ENCODE peak calls at places on chromosome 13, in eight cellular contexts. One of them, this sample, is unnamed.
A peak's percentile ranks its signal among the peaks of the same experiment; 100 is the strongest.

GRCh38 chr13:89066868-89067466 is 1395.8 kb downstream of the SLITRK5 start:
- DNase-seq in SJSA1: no peak
- DNase-seq in neuronal stem cell: peak; percentile 40
- DNase-seq in stomach: no peak
- DNase-seq in suprapubic skin: no peak
- DNase-seq in left lung: no peak
- DNase-seq in naive thymus-derived CD4-positive, alpha-beta T cell: no peak
- DNase-seq in hepatocyte: peak; percentile 77
- DNase-seq in this sample: peak; percentile 4

GRCh38 chr13:52665325-52665724 is 12.7 kb downstream of the SUGT1 start:
- DNase-seq in SJSA1: no peak
- DNase-seq in neuronal stem cell: no peak
- DNase-seq in stomach: no peak
- DNase-seq in suprapubic skin: no peak
- DNase-seq in left lung: no peak
- DNase-seq in naive thymus-derived CD4-positive, alpha-beta T cell: no peak
- DNase-seq in hepatocyte: peak; percentile 23
- DNase-seq in this sample: no peak

GRCh38 chr13:80668452-80668851 is 327.5 kb upstream of the SPRY2 start:
- DNase-seq in SJSA1: no peak
- DNase-seq in neuronal stem cell: no peak
- DNase-seq in stomach: no peak
- DNase-seq in suprapubic skin: no peak
- DNase-seq in left lung: no peak
- DNase-seq in naive thymus-derived CD4-positive, alpha-beta T cell: no peak
- DNase-seq in hepatocyte: no peak
- DNase-seq in this sample: no peak

GRCh38 chr13:71055644-71056043 is 811.4 kb downstream of the DACH1 start:
- DNase-seq in SJSA1: no peak
- DNase-seq in neuronal stem cell: no peak
- DNase-seq in stomach: no peak
- DNase-seq in suprapubic skin: no peak
- DNase-seq in left lung: no peak
- DNase-seq in naive thymus-derived CD4-positive, alpha-beta T cell: no peak
- DNase-seq in hepatocyte: no peak
- DNase-seq in this sample: no peak

GRCh38 chr13:29858231-29858630 is 7.8 kb upstream of the UBL3 start:
- DNase-seq in SJSA1: no peak
- DNase-seq in neuronal stem cell: no peak
- DNase-seq in stomach: no peak
- DNase-seq in suprapubic skin: no peak
- DNase-seq in left lung: no peak
- DNase-seq in naive thymus-derived CD4-positive, alpha-beta T cell: no peak
- DNase-seq in hepatocyte: no peak
- DNase-seq in this sample: no peak

GRCh38 chr13:35723820-35724219 is 247.3 kb upstream of the MAB21L1 start:
- DNase-seq in SJSA1: no peak
- DNase-seq in neuronal stem cell: no peak
- DNase-seq in stomach: no peak
- DNase-seq in suprapubic skin: no peak
- DNase-seq in left lung: no peak
- DNase-seq in naive thymus-derived CD4-positive, alpha-beta T cell: no peak
- DNase-seq in hepatocyte: no peak
- DNase-seq in this sample: no peak

GRCh38 chr13:43307921-43308433 is 284.6 kb downstream of the DNAJC15 start:
- DNase-seq in SJSA1: peak; percentile 80
- DNase-seq in neuronal stem cell: no peak
- DNase-seq in stomach: peak; percentile 80
- DNase-seq in suprapubic skin: peak; percentile 87
- DNase-seq in left lung: peak; percentile 84
- DNase-seq in naive thymus-derived CD4-positive, alpha-beta T cell: no peak
- DNase-seq in hepatocyte: peak; percentile 92
- DNase-seq in this sample: no peak

GRCh38 chr13:112808377-112809140 is 118.7 kb downstream of the ATP11A start:
- DNase-seq in SJSA1: no peak
- DNase-seq in neuronal stem cell: no peak
- DNase-seq in stomach: no peak
- DNase-seq in suprapubic skin: no peak
- DNase-seq in left lung: no peak
- DNase-seq in naive thymus-derived CD4-positive, alpha-beta T cell: no peak
- DNase-seq in hepatocyte: no peak
- DNase-seq in this sample: no peak

GRCh38 chr13:54287062-54287764 is 1258.6 kb downstream of the OLFM4 start:
- DNase-seq in SJSA1: no peak
- DNase-seq in neuronal stem cell: no peak
- DNase-seq in stomach: no peak
- DNase-seq in suprapubic skin: no peak
- DNase-seq in left lung: no peak
- DNase-seq in naive thymus-derived CD4-positive, alpha-beta T cell: no peak
- DNase-seq in hepatocyte: no peak
- DNase-seq in this sample: no peak

GRCh38 chr13:68667863-68668262 is 1437.7 kb upstream of the PCDH9 start:
- DNase-seq in SJSA1: no peak
- DNase-seq in neuronal stem cell: no peak
- DNase-seq in stomach: no peak
- DNase-seq in suprapubic skin: no peak
- DNase-seq in left lung: no peak
- DNase-seq in naive thymus-derived CD4-positive, alpha-beta T cell: no peak
- DNase-seq in hepatocyte: no peak
- DNase-seq in this sample: no peak

GRCh38 chr13:76965759-76966421 is 17.6 kb downstream of the ACOD1 start:
- DNase-seq in SJSA1: no peak
- DNase-seq in neuronal stem cell: no peak
- DNase-seq in stomach: peak; percentile 33
- DNase-seq in suprapubic skin: no peak
- DNase-seq in left lung: no peak
- DNase-seq in naive thymus-derived CD4-positive, alpha-beta T cell: no peak
- DNase-seq in hepatocyte: peak; percentile 71
- DNase-seq in this sample: no peak

GRCh38 chr13:60329221-60329983 is 67.6 kb upstream of the TDRD3 start:
- DNase-seq in SJSA1: no peak
- DNase-seq in neuronal stem cell: peak; percentile 38
- DNase-seq in stomach: peak; percentile 34
- DNase-seq in suprapubic skin: no peak
- DNase-seq in left lung: no peak
- DNase-seq in naive thymus-derived CD4-positive, alpha-beta T cell: no peak
- DNase-seq in hepatocyte: peak; percentile 67
- DNase-seq in this sample: no peak

GRCh38 chr13:91024157-91024792 is 323.2 kb upstream of the MIR17HG start:
- DNase-seq in SJSA1: no peak
- DNase-seq in neuronal stem cell: no peak
- DNase-seq in stomach: no peak
- DNase-seq in suprapubic skin: no peak
- DNase-seq in left lung: no peak
- DNase-seq in naive thymus-derived CD4-positive, alpha-beta T cell: no peak
- DNase-seq in hepatocyte: no peak
- DNase-seq in this sample: no peak

GRCh38 chr13:95292622-95293021 is 8.6 kb downstream of the ABCC4 start:
- DNase-seq in SJSA1: no peak
- DNase-seq in neuronal stem cell: no peak
- DNase-seq in stomach: no peak
- DNase-seq in suprapubic skin: no peak
- DNase-seq in left lung: no peak
- DNase-seq in naive thymus-derived CD4-positive, alpha-beta T cell: no peak
- DNase-seq in hepatocyte: no peak
- DNase-seq in this sample: no peak

GRCh38 chr13:80562423-80562822 is 221.5 kb upstream of the SPRY2 start:
- DNase-seq in SJSA1: no peak
- DNase-seq in neuronal stem cell: no peak
- DNase-seq in stomach: no peak
- DNase-seq in suprapubic skin: no peak
- DNase-seq in left lung: no peak
- DNase-seq in naive thymus-derived CD4-positive, alpha-beta T cell: no peak
- DNase-seq in hepatocyte: no peak
- DNase-seq in this sample: no peak

GRCh38 chr13:27442071-27442647 is 8.2 kb downstream of the MTIF3 start:
- DNase-seq in SJSA1: no peak
- DNase-seq in neuronal stem cell: no peak
- DNase-seq in stomach: no peak
- DNase-seq in suprapubic skin: no peak
- DNase-seq in left lung: peak; percentile 53
- DNase-seq in naive thymus-derived CD4-positive, alpha-beta T cell: peak; percentile 43
- DNase-seq in hepatocyte: peak; percentile 39
- DNase-seq in this sample: no peak

GRCh38 chr13:93341517-93341916 is 114.9 kb downstream of the GPC6 start:
- DNase-seq in SJSA1: no peak
- DNase-seq in neuronal stem cell: no peak
- DNase-seq in stomach: no peak
- DNase-seq in suprapubic skin: no peak
- DNase-seq in left lung: no peak
- DNase-seq in naive thymus-derived CD4-positive, alpha-beta T cell: no peak
- DNase-seq in hepatocyte: no peak
- DNase-seq in this sample: no peak

GRCh38 chr13:105814219-105814901 is 721.1 kb downstream of the EFNB2 start:
- DNase-seq in SJSA1: no peak
- DNase-seq in neuronal stem cell: no peak
- DNase-seq in stomach: no peak
- DNase-seq in suprapubic skin: no peak
- DNase-seq in left lung: no peak
- DNase-seq in naive thymus-derived CD4-positive, alpha-beta T cell: no peak
- DNase-seq in hepatocyte: no peak
- DNase-seq in this sample: no peak

GRCh38 chr13:45331981-45332830 is 8.8 kb downstream of the TPT1 start:
- DNase-seq in SJSA1: peak; percentile 73
- DNase-seq in neuronal stem cell: no peak
- DNase-seq in stomach: no peak
- DNase-seq in suprapubic skin: no peak
- DNase-seq in left lung: no peak
- DNase-seq in naive thymus-derived CD4-positive, alpha-beta T cell: no peak
- DNase-seq in hepatocyte: no peak
- DNase-seq in this sample: no peak

GRCh38 chr13:93169980-93170379 is 56.6 kb upstream of the GPC6 start:
- DNase-seq in SJSA1: no peak
- DNase-seq in neuronal stem cell: no peak
- DNase-seq in stomach: no peak
- DNase-seq in suprapubic skin: no peak
- DNase-seq in left lung: no peak
- DNase-seq in naive thymus-derived CD4-positive, alpha-beta T cell: no peak
- DNase-seq in hepatocyte: peak; percentile 37
- DNase-seq in this sample: no peak

GRCh38 chr13:70623260-70623659 is 515.0 kb upstream of the KLHL1 start:
- DNase-seq in SJSA1: no peak
- DNase-seq in neuronal stem cell: no peak
- DNase-seq in stomach: no peak
- DNase-seq in suprapubic skin: no peak
- DNase-seq in left lung: no peak
- DNase-seq in naive thymus-derived CD4-positive, alpha-beta T cell: no peak
- DNase-seq in hepatocyte: peak; percentile 17
- DNase-seq in this sample: no peak

GRCh38 chr13:94646904-94647303 is 45.2 kb downstream of the GPR180 start:
- DNase-seq in SJSA1: no peak
- DNase-seq in neuronal stem cell: no peak
- DNase-seq in stomach: no peak
- DNase-seq in suprapubic skin: no peak
- DNase-seq in left lung: no peak
- DNase-seq in naive thymus-derived CD4-positive, alpha-beta T cell: no peak
- DNase-seq in hepatocyte: no peak
- DNase-seq in this sample: no peak

GRCh38 chr13:31980842-31981241 is 50.7 kb upstream of the FRY start:
- DNase-seq in SJSA1: no peak
- DNase-seq in neuronal stem cell: no peak
- DNase-seq in stomach: no peak
- DNase-seq in suprapubic skin: no peak
- DNase-seq in left lung: no peak
- DNase-seq in naive thymus-derived CD4-positive, alpha-beta T cell: no peak
- DNase-seq in hepatocyte: no peak
- DNase-seq in this sample: no peak

GRCh38 chr13:35600137-35600536 is 123.6 kb upstream of the MAB21L1 start:
- DNase-seq in SJSA1: no peak
- DNase-seq in neuronal stem cell: no peak
- DNase-seq in stomach: no peak
- DNase-seq in suprapubic skin: no peak
- DNase-seq in left lung: no peak
- DNase-seq in naive thymus-derived CD4-positive, alpha-beta T cell: no peak
- DNase-seq in hepatocyte: no peak
- DNase-seq in this sample: no peak

GRCh38 chr13:101018720-101019119 is 344.1 kb upstream of the TMTC4 start:
- DNase-seq in SJSA1: no peak
- DNase-seq in neuronal stem cell: no peak
- DNase-seq in stomach: no peak
- DNase-seq in suprapubic skin: no peak
- DNase-seq in left lung: no peak
- DNase-seq in naive thymus-derived CD4-positive, alpha-beta T cell: no peak
- DNase-seq in hepatocyte: peak; percentile 16
- DNase-seq in this sample: no peak

GRCh38 chr13:60990032-60990733 is 425.5 kb downstream of the PCDH20 start:
- DNase-seq in SJSA1: no peak
- DNase-seq in neuronal stem cell: no peak
- DNase-seq in stomach: peak; percentile 37
- DNase-seq in suprapubic skin: no peak
- DNase-seq in left lung: no peak
- DNase-seq in naive thymus-derived CD4-positive, alpha-beta T cell: no peak
- DNase-seq in hepatocyte: no peak
- DNase-seq in this sample: no peak

GRCh38 chr13:23766939-23767338 is 122.3 kb downstream of the MIPEP start:
- DNase-seq in SJSA1: no peak
- DNase-seq in neuronal stem cell: no peak
- DNase-seq in stomach: no peak
- DNase-seq in suprapubic skin: no peak
- DNase-seq in left lung: no peak
- DNase-seq in naive thymus-derived CD4-positive, alpha-beta T cell: no peak
- DNase-seq in hepatocyte: no peak
- DNase-seq in this sample: no peak

GRCh38 chr13:51557423-51557822 is 26.8 kb upstream of the WDFY2 start:
- DNase-seq in SJSA1: no peak
- DNase-seq in neuronal stem cell: no peak
- DNase-seq in stomach: no peak
- DNase-seq in suprapubic skin: no peak
- DNase-seq in left lung: no peak
- DNase-seq in naive thymus-derived CD4-positive, alpha-beta T cell: no peak
- DNase-seq in hepatocyte: no peak
- DNase-seq in this sample: no peak
- H3K27ac ChIP-seq in SJSA1: peak overlapping the region; percentile 3
- H3K27ac ChIP-seq in neuronal stem cell: no peak overlapping the region
- H3K27ac ChIP-seq in stomach: no peak overlapping the region
- H3K27ac ChIP-seq in suprapubic skin: peak overlapping the region; percentile 87
- H3K27ac ChIP-seq in left lung: peak overlapping the region; percentile 33
- H3K27ac ChIP-seq in naive thymus-derived CD4-positive, alpha-beta T cell: no peak overlapping the region
- H3K27ac ChIP-seq in hepatocyte: no peak overlapping the region
- H3K27ac ChIP-seq in this sample: no peak overlapping the region

GRCh38 chr13:59269476-59269875 is 894.3 kb downstream of the DIAPH3 start:
- DNase-seq in SJSA1: peak; percentile 76
- DNase-seq in neuronal stem cell: no peak
- DNase-seq in stomach: no peak
- DNase-seq in suprapubic skin: no peak
- DNase-seq in left lung: no peak
- DNase-seq in naive thymus-derived CD4-positive, alpha-beta T cell: no peak
- DNase-seq in hepatocyte: no peak
- DNase-seq in this sample: no peak
- H3K4me3 ChIP-seq in SJSA1: no peak overlapping the region
- H3K4me3 ChIP-seq in neuronal stem cell: no peak overlapping the region
- H3K4me3 ChIP-seq in stomach: no peak overlapping the region
- H3K4me3 ChIP-seq in suprapubic skin: no peak overlapping the region
- H3K4me3 ChIP-seq in left lung: no peak overlapping the region
- H3K4me3 ChIP-seq in naive thymus-derived CD4-positive, alpha-beta T cell: no peak overlapping the region
- H3K4me3 ChIP-seq in hepatocyte: no peak overlapping the region
- H3K4me3 ChIP-seq in this sample: no peak overlapping the region

GRCh38 chr13:98581377-98581776 is 4.5 kb upstream of the STK24 start:
- DNase-seq in SJSA1: no peak
- DNase-seq in neuronal stem cell: no peak
- DNase-seq in stomach: no peak
- DNase-seq in suprapubic skin: no peak
- DNase-seq in left lung: no peak
- DNase-seq in naive thymus-derived CD4-positive, alpha-beta T cell: no peak
- DNase-seq in hepatocyte: no peak
- DNase-seq in this sample: no peak
- H3K27ac ChIP-seq in SJSA1: no peak overlapping the region
- H3K27ac ChIP-seq in neuronal stem cell: no peak overlapping the region
- H3K27ac ChIP-seq in stomach: peak overlapping the region; percentile 51
- H3K27ac ChIP-seq in suprapubic skin: peak overlapping the region; percentile 54
- H3K27ac ChIP-seq in left lung: no peak overlapping the region
- H3K27ac ChIP-seq in naive thymus-derived CD4-positive, alpha-beta T cell: no peak overlapping the region
- H3K27ac ChIP-seq in hepatocyte: no peak overlapping the region
- H3K27ac ChIP-seq in this sample: no peak overlapping the region

GRCh38 chr13:37105251-37105714 is at the start of gene CSNK1A1L:
- DNase-seq in SJSA1: no peak
- DNase-seq in neuronal stem cell: no peak
- DNase-seq in stomach: no peak
- DNase-seq in suprapubic skin: no peak
- DNase-seq in left lung: peak; percentile 67
- DNase-seq in naive thymus-derived CD4-positive, alpha-beta T cell: no peak
- DNase-seq in hepatocyte: no peak
- DNase-seq in this sample: no peak
- H3K4me3 ChIP-seq in SJSA1: no peak within 1 kb of the TSS
- H3K4me3 ChIP-seq in neuronal stem cell: no peak within 1 kb of the TSS
- H3K4me3 ChIP-seq in stomach: no peak within 1 kb of the TSS
- H3K4me3 ChIP-seq in suprapubic skin: no peak within 1 kb of the TSS
- H3K4me3 ChIP-seq in left lung: no peak within 1 kb of the TSS
- H3K4me3 ChIP-seq in naive thymus-derived CD4-positive, alpha-beta T cell: no peak within 1 kb of the TSS
- H3K4me3 ChIP-seq in hepatocyte: no peak within 1 kb of the TSS
- H3K4me3 ChIP-seq in this sample: no peak within 1 kb of the TSS